ENCODE peak calls at places on chromosomes 7 and 10, in eight cellular contexts. Q is breast epithelium; P is heart left ventricle; N is A549; L is K562; U is CD8-positive, alpha-beta T cell; Z is PC-3; J is pancreas. C is an unnamed sample.

GRCh38 chr10:62153191-62153590 is 115.5 kb downstream of the RTKN2 start:
- DNase-seq in Z (peak), Q (no peak), J (no peak), P (no peak), U (no peak), L (no peak), N (no peak), C (no peak)

GRCh38 chr7:82897500-82897899 is 265.2 kb downstream of the PCLO start:
- DNase-seq in L (no peak), P (no peak), U (no peak), Q (no peak), J (no peak), Z (peak), N (no peak), C (no peak)

GRCh38 chr7:110386914-110387313 is 704.0 kb upstream of the LRRN3 start:
- DNase-seq in Z (peak), P (no peak), U (no peak), N (peak), J (no peak), L (no peak), Q (no peak), C (no peak)

GRCh38 chr7:46485481-46486065 is 564.5 kb upstream of the IGFBP3 start:
- DNase-seq in Z (peak), U (no peak), L (no peak), Q (no peak), P (no peak), N (peak), J (no peak), C (no peak)

GRCh38 chr7:27165089-27165654 is at the start of gene HOXA9:
- DNase-seq in L (no peak), P (no peak), Z (peak), N (no peak), Q (peak), U (no peak), J (peak), C (peak)

GRCh38 chr10:44292390-44293002 is 92.4 kb downstream of the CXCL12 start:
- DNase-seq in L (no peak), P (no peak), U (no peak), J (no peak), Q (no peak), N (no peak), Z (no peak), C (no peak)

GRCh38 chr10:12797471-12798262 is 203.8 kb downstream of the CCDC3 start:
- DNase-seq in Z (no peak), N (no peak), P (no peak), U (no peak), Q (no peak), J (no peak), L (no peak), C (no peak)

GRCh38 chr7:117637937-117638336 is 158.1 kb downstream of the CFTR start:
- DNase-seq in P (no peak), U (no peak), Z (no peak), L (no peak), N (no peak), Q (no peak), J (no peak), C (no peak)

GRCh38 chr10:21626457-21627161 is 92.6 kb downstream of the MLLT10 start:
- DNase-seq in U (no peak), Q (no peak), P (no peak), Z (peak), J (no peak), L (no peak), N (no peak), C (no peak)

GRCh38 chr7:131501422-131501821 is 55.0 kb downstream of the PODXL start:
- DNase-seq in P (no peak), L (no peak), U (peak), J (no peak), Z (no peak), N (no peak), Q (no peak), C (no peak)

DNA sequence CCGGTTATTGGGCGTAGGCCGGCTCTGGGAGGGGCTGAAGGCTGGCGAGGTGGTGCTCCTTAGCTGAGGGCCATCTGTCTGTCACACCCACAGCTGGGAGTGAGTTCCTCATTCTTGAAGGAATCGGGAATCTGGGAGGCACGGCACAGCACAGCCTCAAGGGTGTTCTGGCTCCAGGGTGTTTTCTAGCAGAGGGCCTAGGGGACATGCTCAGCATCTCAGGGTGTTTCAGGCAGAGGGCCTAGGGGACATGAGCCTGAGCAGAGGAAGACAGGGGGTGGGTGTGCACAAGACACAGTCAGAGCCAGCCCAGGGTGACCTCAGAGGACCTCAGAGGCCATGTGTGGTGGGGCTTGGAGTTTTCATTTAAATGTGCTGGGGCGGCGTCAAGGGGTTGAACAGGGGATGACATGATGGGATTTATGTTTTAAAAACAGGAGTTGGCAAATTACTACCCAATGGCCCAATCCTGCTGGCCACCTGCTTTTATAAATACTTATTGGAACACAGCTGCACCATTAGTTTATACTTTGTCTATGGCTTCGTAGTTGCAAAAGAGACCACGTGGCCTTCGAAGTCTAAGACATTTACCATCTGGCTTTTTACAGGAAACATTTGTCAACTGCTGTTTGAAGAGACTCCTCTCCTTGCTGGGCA is 121.7 kb downstream of the PRKAG2 start:
- DNase-seq in U (no peak), Z (no peak), N (no peak), Q (no peak), L (no peak), J (no peak), P (no peak), C (no peak)
- H3K27ac ChIP-seq in U (peak), Z (no peak), N (peak), Q (peak), L (no peak), J (no peak), P (peak), C (peak)

GRCh38 chr10:93462371-93462770 is 19.8 kb downstream of the MYOF start:
- DNase-seq in N (no peak), Z (no peak), Q (no peak), J (no peak), U (no peak), P (no peak), L (no peak), C (no peak)

GRCh38 chr10:93462881-93463280 is 19.3 kb downstream of the MYOF start:
- DNase-seq in L (no peak), Z (peak), N (no peak), J (no peak), Q (no peak), P (no peak), U (no peak), C (peak)

GRCh38 chr10:93461124-93461806 is 20.9 kb downstream of the MYOF start:
- DNase-seq in L (no peak), Z (peak), N (no peak), U (no peak), Q (no peak), P (no peak), J (no peak), C (no peak)

GRCh38 chr10:93463723-93464511 is 18.2 kb downstream of the MYOF start:
- DNase-seq in U (no peak), Z (no peak), L (no peak), P (no peak), N (no peak), J (no peak), Q (no peak), C (no peak)

GRCh38 chr10:93461807-93462178 is 20.3 kb downstream of the MYOF start:
- DNase-seq in P (no peak), Z (peak), U (no peak), J (no peak), N (no peak), Q (peak), L (no peak), C (no peak)
- H3K27ac ChIP-seq in P (peak), Z (peak), U (no peak), J (peak), N (peak), Q (peak), L (no peak), C (peak)

GRCh38 chr7:145978769-145979168 is 137.8 kb upstream of the CNTNAP2 start:
- DNase-seq in U (no peak), Z (no peak), P (no peak), L (no peak), N (no peak), Q (no peak), J (no peak), C (no peak)
- H3K27ac ChIP-seq in U (no peak), Z (no peak), P (no peak), L (no peak), N (no peak), Q (no peak), J (no peak), C (no peak)

GRCh38 chr7:115227473-115228235 is 305.8 kb downstream of the MDFIC start:
- DNase-seq in N (no peak), L (no peak), J (no peak), U (no peak), Z (no peak), Q (no peak), P (no peak), C (no peak)

GRCh38 chr7:115230882-115231508 is 309.1 kb downstream of the MDFIC start:
- DNase-seq in L (no peak), Q (no peak), P (peak), J (no peak), N (peak), Z (peak), U (no peak), C (no peak)

GRCh38 chr7:115235075-115235474 is 313.2 kb downstream of the MDFIC start:
- DNase-seq in Z (no peak), N (no peak), P (no peak), Q (no peak), J (no peak), U (no peak), L (no peak), C (no peak)

GRCh38 chr7:115229401-115230083 is 307.6 kb downstream of the MDFIC start:
- DNase-seq in N (no peak), P (no peak), U (no peak), Q (no peak), L (no peak), Z (no peak), J (no peak), C (no peak)

GRCh38 chr7:115232041-115232440 is 310.1 kb downstream of the MDFIC start:
- DNase-seq in J (no peak), P (no peak), L (no peak), Z (no peak), U (no peak), N (no peak), Q (no peak), C (no peak)
- H3K27ac ChIP-seq in J (no peak), P (no peak), L (no peak), Z (peak), U (no peak), N (no peak), Q (no peak), C (no peak)

GRCh38 chr10:124909563-124909962 is 32.4 kb upstream of the ZRANB1 start:
- DNase-seq in N (no peak), Q (no peak), U (no peak), Z (no peak), L (no peak), J (no peak), P (no peak), C (no peak)

GRCh38 chr10:124911124-124912051 is 30.5 kb upstream of the ZRANB1 start:
- DNase-seq in Q (no peak), J (no peak), U (no peak), P (no peak), N (no peak), L (peak), Z (no peak), C (no peak)

GRCh38 chr10:124902462-124902861 is 39.5 kb upstream of the ZRANB1 start:
- DNase-seq in Q (no peak), J (no peak), N (no peak), Z (no peak), U (no peak), P (no peak), L (no peak), C (no peak)

GRCh38 chr10:124903119-124903518 is 38.8 kb upstream of the ZRANB1 start:
- DNase-seq in P (no peak), J (no peak), U (no peak), Z (no peak), Q (no peak), L (no peak), N (no peak), C (no peak)

DNA sequence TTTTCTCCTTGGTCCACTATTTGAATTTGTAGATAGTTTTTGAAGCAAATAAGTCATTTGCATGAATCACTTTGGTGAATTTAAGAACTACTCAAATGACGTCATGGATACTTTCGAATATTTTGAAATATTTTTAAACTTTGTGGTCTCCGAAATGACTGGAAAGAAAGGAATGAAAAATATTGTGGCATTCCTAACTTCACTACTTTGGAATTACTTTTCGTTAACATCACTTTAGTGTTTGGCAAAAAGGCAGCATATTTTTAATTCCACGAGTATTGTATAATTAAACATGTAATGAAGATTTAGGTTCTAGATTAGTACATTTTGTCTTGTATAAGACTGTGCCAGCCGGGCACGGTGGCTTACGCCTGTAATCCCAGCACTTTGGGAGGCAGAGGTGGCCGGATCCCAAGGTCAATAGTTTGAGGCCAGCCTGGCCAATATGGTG is 35.3 kb upstream of the ZRANB1 start:
- DNase-seq in N (no peak), Q (no peak), U (no peak), Z (peak), P (no peak), L (no peak), J (no peak), C (no peak)
- H3K27ac ChIP-seq in N (no peak), Q (no peak), U (no peak), Z (no peak), P (no peak), L (no peak), J (no peak), C (no peak)

GRCh38 chr10:102600816-102601215 is 43.5 kb upstream of the TRIM8 start:
- DNase-seq in Q (no peak), L (no peak), Z (no peak), J (no peak), P (no peak), N (no peak), U (no peak), C (no peak)
- H3K27ac ChIP-seq in Q (peak), L (peak), Z (no peak), J (no peak), P (peak), N (no peak), U (no peak), C (peak)

DNA sequence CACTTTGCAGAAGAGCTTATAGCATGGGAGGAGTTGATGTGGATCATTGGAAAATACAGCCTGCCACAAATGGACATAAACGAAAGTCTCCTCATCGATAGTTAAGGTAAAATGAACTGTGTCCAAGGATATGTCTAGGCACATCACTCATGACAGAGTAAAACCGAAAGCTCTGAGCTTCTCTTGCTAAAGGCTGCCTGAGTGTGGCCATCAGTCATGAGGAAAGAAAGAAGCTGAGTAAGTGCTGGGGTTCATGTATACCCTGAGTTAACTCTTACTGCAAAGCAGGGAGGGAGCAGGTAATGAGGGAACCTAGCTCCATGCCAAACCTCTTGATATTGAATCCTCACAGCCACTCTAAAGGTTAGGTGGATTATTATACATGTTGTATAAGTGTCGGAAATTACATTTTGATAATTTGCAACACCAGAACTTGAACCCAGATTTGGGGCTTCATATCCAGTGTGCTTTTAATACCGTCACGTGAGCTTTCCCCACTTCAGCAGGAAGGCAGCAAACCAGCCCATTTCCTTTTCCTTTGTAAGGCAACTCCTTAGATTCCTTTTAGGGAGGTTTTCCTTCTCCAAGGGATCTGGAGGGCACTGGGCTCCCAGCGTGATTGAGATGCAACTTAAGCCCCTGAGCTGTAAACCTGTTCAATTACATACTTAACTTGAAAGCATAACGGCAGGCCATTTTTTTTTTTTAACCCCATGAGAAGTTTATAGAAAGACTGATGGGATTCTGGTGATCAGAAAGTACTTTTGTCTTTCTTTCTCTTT is 215.0 kb downstream of the PHF14 start:
- DNase-seq in Q (no peak), J (no peak), L (no peak), N (no peak), U (no peak), Z (no peak), P (no peak), C (no peak)
- H3K27ac ChIP-seq in Q (no peak), J (no peak), L (no peak), N (no peak), U (no peak), Z (no peak), P (no peak), C (no peak)

GRCh38 chr10:119031496-119032059 is 2.1 kb downstream of the NANOS1 start:
- DNase-seq in Z (peak), L (no peak), J (no peak), P (no peak), U (no peak), Q (no peak), N (no peak), C (no peak)

GRCh38 chr10:119026301-119027110 is 3.0 kb upstream of the NANOS1 start:
- DNase-seq in N (no peak), L (no peak), Q (no peak), U (no peak), Z (peak), P (no peak), J (no peak), C (no peak)

GRCh38 chr10:119030421-119031250 is 1.1 kb downstream of the NANOS1 start:
- DNase-seq in L (peak), J (peak), P (peak), N (no peak), Q (no peak), U (peak), Z (peak), C (peak)

GRCh38 chr10:119029613-119030420 is at the start of gene NANOS1:
- DNase-seq in U (no peak), N (peak), P (no peak), L (no peak), Q (no peak), J (no peak), Z (peak), C (no peak)

GRCh38 chr10:119028900-119029612 is 458 bp upstream of the NANOS1 start:
- DNase-seq in L (peak), U (peak), Z (peak), N (peak), Q (peak), P (peak), J (peak), C (peak)
- H3K27ac ChIP-seq in L (no peak), U (no peak), Z (no peak), N (peak), Q (peak), P (peak), J (peak), C (no peak)

DNA sequence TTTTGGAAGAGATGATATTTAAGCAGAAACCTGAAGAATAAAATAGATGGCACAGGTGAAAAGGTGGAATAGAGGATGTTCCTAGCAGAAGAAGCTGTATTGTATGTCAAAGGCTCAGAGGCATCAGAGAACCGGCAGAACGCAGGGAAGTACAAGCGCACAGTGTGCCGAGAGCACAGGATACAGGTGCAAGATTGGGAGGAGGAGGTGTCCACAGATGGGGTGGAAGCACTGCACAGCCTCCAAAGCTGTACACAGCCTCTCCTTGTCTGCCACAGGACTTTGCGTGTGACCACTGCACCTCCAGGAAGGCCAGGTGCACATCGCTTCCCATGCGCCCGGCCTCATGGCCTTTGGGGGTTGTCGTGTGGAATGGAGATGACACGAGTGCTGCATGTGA is 23.3 kb upstream of the SEC61G start:
- DNase-seq in Z (no peak), N (no peak), U (no peak), J (no peak), L (no peak), Q (no peak), P (no peak), C (no peak)
- H3K27ac ChIP-seq in Z (no peak), N (no peak), U (no peak), J (no peak), L (no peak), Q (no peak), P (no peak), C (no peak)

DNA sequence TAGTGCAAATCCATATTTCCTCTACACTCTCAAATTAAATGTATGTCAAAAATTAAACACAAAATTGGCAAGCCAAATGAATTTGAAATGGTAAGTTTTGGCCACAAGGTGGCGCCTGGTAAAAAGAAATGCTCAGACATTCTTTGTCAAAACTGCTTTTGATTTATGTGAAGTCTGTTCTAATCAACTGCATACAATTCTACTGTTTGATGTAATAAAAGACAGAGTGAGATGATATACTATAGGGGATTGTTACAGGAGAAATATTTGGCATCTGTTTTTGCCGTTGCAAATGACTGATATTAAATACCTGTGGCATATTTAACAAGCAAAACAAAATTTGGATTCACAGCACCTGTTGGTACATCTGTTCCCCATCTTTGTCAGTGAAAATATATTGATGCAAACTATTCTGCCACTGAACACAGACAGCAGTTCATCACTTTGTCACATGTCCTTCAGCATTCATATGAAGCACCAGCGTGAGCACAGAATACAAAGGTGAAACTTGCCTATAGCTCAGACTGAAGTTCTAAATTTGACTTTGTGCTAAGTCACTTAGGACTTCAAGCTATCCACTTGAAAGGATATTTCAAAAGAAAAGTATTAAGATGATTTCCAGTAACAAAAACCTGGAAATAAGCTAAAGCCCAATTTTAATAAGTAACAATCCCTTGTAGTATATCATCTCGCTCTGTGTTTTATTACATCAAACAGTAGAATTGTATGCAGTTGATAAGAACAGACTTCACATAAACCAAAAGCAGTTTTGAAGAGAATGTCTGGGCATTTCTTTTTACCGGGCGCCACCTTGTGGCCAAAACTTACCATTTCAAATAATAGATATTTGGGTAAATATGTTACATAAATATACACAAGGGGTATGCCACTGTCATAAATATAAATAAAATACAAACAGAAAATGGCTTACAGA is 10.2 kb upstream of the CH25H start:
- DNase-seq in Q (no peak), Z (peak), J (peak), L (peak), U (peak), N (peak), P (peak), C (no peak)
- H3K27ac ChIP-seq in Q (peak), Z (no peak), J (no peak), L (no peak), U (no peak), N (no peak), P (peak), C (no peak)

C was measured in upper lobe of right lung.